ENCODE peak calls at places on chromosomes 1 and 21, in seven cellular contexts. J is HCT116; S is HepG2; P is naive thymus-derived CD8-positive, alpha-beta T cell; V is CD4-positive, CD25-positive, alpha-beta regulatory T cell; T is lower lobe of right lung; I is left cardiac atrium. U is an unnamed sample.

GRCh38 chr1:91307784-91308409 is 96.7 kb downstream of the HFM1 start:
- ATAC-seq in I (no peak), J (no peak), T (no peak), V (no peak), P (no peak), S (no peak), U (no peak)

GRCh38 chr1:173212952-173213491 is 5.9 kb upstream of the TNFSF4 start:
- ATAC-seq in S (peak), T (no peak), V (no peak), P (no peak), J (no peak), I (no peak), U (no peak)

GRCh38 chr1:235567812-235568444 is 63.7 kb upstream of the B3GALNT2 start:
- ATAC-seq in V (peak), J (no peak), T (no peak), S (no peak), P (no peak), I (no peak), U (no peak)

GRCh38 chr21:38646213-38646837 is 148.0 kb upstream of the ERG start:
- ATAC-seq in V (no peak), T (no peak), S (no peak), I (no peak), J (no peak), P (no peak), U (peak)

GRCh38 chr1:86779308-86780191 is 75.2 kb downstream of the SH3GLB1 start:
- ATAC-seq in I (peak), S (no peak), T (peak), J (no peak), P (no peak), V (no peak), U (no peak)

GRCh38 chr1:100366209-100366525 is 13.9 kb downstream of the CDC14A start:
- ATAC-seq in J (no peak), P (no peak), T (no peak), S (no peak), I (no peak), V (no peak), U (no peak)

GRCh38 chr1:178192686-178193085 is 98.8 kb downstream of the RASAL2 start:
- ATAC-seq in P (no peak), V (no peak), T (peak), I (peak), S (no peak), J (no peak), U (peak)

GRCh38 chr1:38053416-38054091 is 7.0 kb upstream of the POU3F1 start:
- ATAC-seq in T (no peak), I (no peak), V (no peak), S (no peak), J (peak), P (no peak), U (no peak)

GRCh38 chr21:37383784-37384311 is 17.3 kb downstream of the DYRK1A start:
- ATAC-seq in J (no peak), P (no peak), T (no peak), S (no peak), V (no peak), I (no peak), U (no peak)

GRCh38 chr1:184621262-184621661 is 133.4 kb downstream of the EDEM3 start:
- ATAC-seq in S (no peak), V (no peak), J (no peak), I (peak), P (no peak), T (peak), U (no peak)

GRCh38 chr21:29975776-29976175 is 36.0 kb upstream of the GRIK1 start:
- ATAC-seq in S (no peak), I (no peak), T (no peak), J (no peak), V (no peak), P (no peak), U (no peak)

GRCh38 chr1:10253149-10253548 is 42.8 kb downstream of the KIF1B start:
- ATAC-seq in J (no peak), I (no peak), V (no peak), P (no peak), T (no peak), S (no peak), U (no peak)

GRCh38 chr1:46077669-46078068 is 54.8 kb downstream of the PIK3R3 start:
- ATAC-seq in I (no peak), V (no peak), T (no peak), J (no peak), P (no peak), S (no peak), U (no peak)

GRCh38 chr21:45828580-45829565 is 152.7 kb upstream of the COL6A1 start:
- ATAC-seq in T (peak), V (no peak), J (no peak), I (peak), S (no peak), P (no peak), U (no peak)

GRCh38 chr1:193431265-193431977 is 245.0 kb upstream of the B3GALT2 start:
- ATAC-seq in I (no peak), S (peak), T (no peak), J (no peak), V (no peak), P (no peak), U (no peak)

GRCh38 chr1:119968068-119968492 is 71.8 kb upstream of the ADAM30 start:
- ATAC-seq in S (peak), I (no peak), V (peak), J (peak), P (peak), T (peak), U (peak)

GRCh38 chr21:38467369-38467768 is 30.9 kb downstream of the ERG start:
- ATAC-seq in P (no peak), V (no peak), I (no peak), T (no peak), S (no peak), J (no peak), U (no peak)

GRCh38 chr1:168360151-168360550 is 79.5 kb downstream of the TBX19 start:
- ATAC-seq in S (no peak), P (no peak), T (no peak), I (peak), V (no peak), J (no peak), U (no peak)

GRCh38 chr1:168421399-168422004 is 122.3 kb downstream of the XCL2 start:
- ATAC-seq in P (peak), V (peak), I (peak), J (no peak), T (peak), S (no peak), U (no peak)

GRCh38 chr1:151012684-151013471 is 4.6 kb downstream of the PRUNE1 start:
- ATAC-seq in I (peak), T (no peak), V (no peak), J (no peak), S (peak), P (no peak), U (no peak)

GRCh38 chr1:182709225-182709764 is 24.9 kb upstream of the RGS8 start:
- ATAC-seq in I (no peak), J (no peak), T (no peak), P (no peak), V (no peak), S (no peak), U (no peak)

GRCh38 chr1:64487061-64487460 is 17.1 kb downstream of the CACHD1 start:
- ATAC-seq in S (no peak), I (no peak), T (no peak), V (no peak), P (no peak), J (no peak), U (no peak)

GRCh38 chr1:17109897-17110554 is 9.2 kb downstream of the PADI2 start:
- ATAC-seq in V (no peak), I (no peak), J (no peak), T (no peak), P (no peak), S (no peak), U (no peak)

GRCh38 chr1:113434081-113434873 is 44.0 kb downstream of the MAGI3 start:
- ATAC-seq in P (no peak), I (no peak), V (no peak), T (peak), S (peak), J (no peak), U (no peak)

GRCh38 chr1:13860023-13860422 is 160.0 kb downstream of the PRDM2 start:
- ATAC-seq in T (no peak), I (no peak), V (no peak), P (no peak), J (no peak), S (no peak), U (peak)

GRCh38 chr1:213327318-213327667 is 276.3 kb downstream of the RPS6KC1 start:
- ATAC-seq in I (peak), J (peak), T (peak), P (no peak), S (no peak), V (no peak), U (no peak)

GRCh38 chr1:5513891-5514515 is 478.2 kb downstream of the NPHP4 start:
- ATAC-seq in T (peak), S (no peak), P (no peak), J (no peak), V (no peak), I (no peak), U (no peak)

GRCh38 chr1:86466109-86466844 is 2.5 kb upstream of the CLCA1 start:
- ATAC-seq in P (no peak), T (peak), V (no peak), S (no peak), J (no peak), I (no peak), U (no peak)

GRCh38 chr1:228452194-228453021 is 34.8 kb upstream of the RNF187 start:
- ATAC-seq in V (no peak), I (no peak), T (peak), P (no peak), S (peak), J (no peak), U (peak)

GRCh38 chr1:107184888-107185287 is 44.0 kb downstream of the NTNG1 start:
- ATAC-seq in J (no peak), V (no peak), P (no peak), I (no peak), T (no peak), S (no peak), U (no peak)

GRCh38 chr1:44044071-44044801 is 13.0 kb upstream of the SLC6A9 start:
- ATAC-seq in P (no peak), J (no peak), S (peak), T (no peak), V (no peak), I (no peak), U (peak)

GRCh38 chr1:206769331-206769731 is 1.2 kb upstream of the IL19 start:
- ATAC-seq in J (no peak), S (no peak), V (peak), T (peak), I (peak), P (peak), U (no peak)

GRCh38 chr1:197807216-197807615 is 31.9 kb upstream of the DENND1B start:
- ATAC-seq in P (no peak), T (no peak), V (no peak), J (no peak), I (no peak), S (no peak), U (no peak)

GRCh38 chr1:196494766-196495165 is 113.5 kb downstream of the KCNT2 start:
- ATAC-seq in I (no peak), T (no peak), S (no peak), P (no peak), V (no peak), J (no peak), U (no peak)